ENCODE peak calls at places on chromosomes 5 and 9, in five cellular contexts. T, G, C, B and E are unnamed samples.
A peak's percentile ranks its signal among the peaks of the same experiment; 100 is the strongest.

GRCh38 chr5:337565-338130 is 16.1 kb downstream of the AHRR start:
- DNase-seq in T (no peak), G (no peak), C (peak; percentile 33), B (no peak), E (no peak)

GRCh38 chr5:31563216-31563615 is 31.1 kb downstream of the C5orf22 start:
- DNase-seq in T (no peak), G (no peak), C (no peak), B (no peak), E (no peak)

GRCh38 chr9:79264511-79265448 is 307.0 kb upstream of the TLE4 start:
- DNase-seq in T (peak; percentile 68), G (no peak), C (no peak), B (no peak), E (no peak)

GRCh38 chr9:14205463-14205862 is 108.5 kb downstream of the NFIB start:
- DNase-seq in T (no peak), G (no peak), C (no peak), B (no peak), E (peak; percentile 88)

GRCh38 chr9:38713426-38713825 is 6.5 kb downstream of the FAM240B start:
- DNase-seq in T (no peak), G (no peak), C (no peak), B (no peak), E (no peak)

GRCh38 chr9:123326662-123327093 is 29.3 kb upstream of the CRB2 start:
- DNase-seq in T (no peak), G (no peak), C (no peak), B (no peak), E (peak; percentile 37)

GRCh38 chr9:4489919-4490704 is at the start of gene SLC1A1:
- DNase-seq in T (peak; percentile 93), G (no peak), C (peak; percentile 85), B (peak; percentile 77), E (peak; percentile 55)

GRCh38 chr9:87656485-87656884 is 69.4 kb upstream of the CTSL start:
- DNase-seq in T (no peak), G (no peak), C (no peak), B (no peak), E (no peak)

GRCh38 chr9:85377751-85378289 is 363.9 kb downstream of the AGTPBP1 start:
- DNase-seq in T (peak; percentile 50), G (no peak), C (peak; percentile 63), B (no peak), E (no peak)

GRCh38 chr9:121271368-121272351 is 3.7 kb downstream of the GSN start:
- DNase-seq in T (no peak), G (no peak), C (no peak), B (peak; percentile 75), E (peak; percentile 26)

GRCh38 chr5:21168557-21168956 is 1180.6 kb upstream of the CDH18 start:
- DNase-seq in T (no peak), G (no peak), C (no peak), B (no peak), E (no peak)

GRCh38 chr5:57695179-57695578 is 212.6 kb upstream of the ACTBL2 start:
- DNase-seq in T (no peak), G (no peak), C (no peak), B (no peak), E (no peak)

GRCh38 chr9:129183495-129184308 is 5.6 kb upstream of the IER5L start:
- DNase-seq in T (no peak), G (no peak), C (peak; percentile 46), B (no peak), E (no peak)

GRCh38 chr9:129178983-129179382 is 922 bp upstream of the IER5L start:
- DNase-seq in T (no peak), G (no peak), C (no peak), B (no peak), E (no peak)

GRCh38 chr9:129182625-129183494 is 4.8 kb upstream of the IER5L start:
- DNase-seq in T (no peak), G (no peak), C (peak; percentile 65), B (no peak), E (peak; percentile 36)

GRCh38 chr9:129182122-129182521 is 4.1 kb upstream of the IER5L start:
- DNase-seq in T (no peak), G (no peak), C (no peak), B (no peak), E (no peak)

DNA sequence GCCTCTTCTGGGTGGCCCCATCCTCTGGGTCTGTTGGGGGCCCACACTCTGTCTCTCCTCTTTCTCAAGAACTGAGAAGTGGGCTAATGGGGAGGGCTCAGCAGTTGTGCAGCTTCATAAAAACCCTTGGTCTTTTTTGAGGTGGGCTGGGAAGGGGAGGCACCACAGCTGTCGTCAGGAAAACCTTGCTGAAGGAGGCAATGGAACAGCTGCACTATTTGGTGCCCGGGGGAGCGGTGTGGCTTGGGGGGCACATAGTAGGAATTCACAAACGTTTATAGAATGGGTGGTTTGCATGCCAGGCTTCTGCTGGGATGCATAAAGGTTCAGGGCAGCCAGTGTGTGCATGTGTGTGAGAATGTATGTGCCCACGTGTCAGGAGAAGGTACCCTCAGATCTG is 3.2 kb upstream of the IER5L start:
- DNase-seq in T (no peak), G (no peak), C (no peak), B (no peak), E (no peak)
- H3K27me3 ChIP-seq in T (no peaks in the 10 kb centered on the region), G (no peaks in the 10 kb centered on the region), C (no peaks in the 10 kb centered on the region), B (no peaks in the 10 kb centered on the region), E (no peaks in the 10 kb centered on the region)

GRCh38 chr9:133612816-133613215 is 3.6 kb upstream of the FAM163B start:
- DNase-seq in T (no peak), G (no peak), C (no peak), B (no peak), E (no peak)

GRCh38 chr9:133613396-133613795 is 4.2 kb upstream of the FAM163B start:
- DNase-seq in T (no peak), G (no peak), C (no peak), B (no peak), E (no peak)

GRCh38 chr9:133614678-133615077 is 5.5 kb upstream of the FAM163B start:
- DNase-seq in T (no peak), G (no peak), C (no peak), B (no peak), E (no peak)

GRCh38 chr9:133615101-133615896 is 6.1 kb upstream of the FAM163B start:
- DNase-seq in T (no peak), G (no peak), C (peak; percentile 74), B (no peak), E (no peak)

GRCh38 chr9:133614056-133614455 is 4.9 kb upstream of the FAM163B start:
- DNase-seq in T (no peak), G (no peak), C (no peak), B (no peak), E (no peak)
- H3K27me3 ChIP-seq in T (peaks cover 98% of the 10 kb centered on the region), G (no peaks in the 10 kb centered on the region), C (peaks cover 6% of the 10 kb centered on the region), B (peaks cover 87% of the 10 kb centered on the region), E (peaks cover 72% of the 10 kb centered on the region)

GRCh38 chr9:130265431-130266235 is at the start of gene HMCN2:
- DNase-seq in T (no peak), G (no peak), C (peak; percentile 87), B (no peak), E (peak; percentile 17)

GRCh38 chr9:130267930-130268329 is 2.4 kb downstream of the HMCN2 start:
- DNase-seq in T (no peak), G (no peak), C (no peak), B (no peak), E (no peak)

GRCh38 chr9:130271473-130271872 is 5.9 kb downstream of the HMCN2 start:
- DNase-seq in T (no peak), G (no peak), C (no peak), B (no peak), E (no peak)

GRCh38 chr9:130266236-130267098 is 907 bp downstream of the HMCN2 start:
- DNase-seq in T (no peak), G (no peak), C (no peak), B (no peak), E (no peak)

GRCh38 chr9:130268521-130269131 is 3.1 kb downstream of the HMCN2 start:
- DNase-seq in T (no peak), G (no peak), C (peak; percentile 62), B (no peak), E (no peak)
- H3K27me3 ChIP-seq in T (peaks cover 15% of the 10 kb centered on the region), G (peaks cover 12% of the 10 kb centered on the region), C (peaks cover 36% of the 10 kb centered on the region), B (peaks cover 33% of the 10 kb centered on the region), E (peaks cover 14% of the 10 kb centered on the region)

GRCh38 chr5:172463031-172463430 is 8.7 kb upstream of the SH3PXD2B start:
- DNase-seq in T (no peak), G (no peak), C (no peak), B (no peak), E (no peak)
- H3K27me3 ChIP-seq in T (no peaks in the 10 kb centered on the region), G (no peaks in the 10 kb centered on the region), C (no peaks in the 10 kb centered on the region), B (no peaks in the 10 kb centered on the region), E (no peaks in the 10 kb centered on the region)

GRCh38 chr9:136190237-136190601 is 14.7 kb downstream of the LHX3 start:
- DNase-seq in T (no peak), G (no peak), C (no peak), B (no peak), E (no peak)
- H3K27me3 ChIP-seq in T (peaks cover 100% of the 10 kb centered on the region), G (no peaks in the 10 kb centered on the region), C (peaks cover 91% of the 10 kb centered on the region), B (peaks cover 92% of the 10 kb centered on the region), E (peaks cover 29% of the 10 kb centered on the region)

DNA sequence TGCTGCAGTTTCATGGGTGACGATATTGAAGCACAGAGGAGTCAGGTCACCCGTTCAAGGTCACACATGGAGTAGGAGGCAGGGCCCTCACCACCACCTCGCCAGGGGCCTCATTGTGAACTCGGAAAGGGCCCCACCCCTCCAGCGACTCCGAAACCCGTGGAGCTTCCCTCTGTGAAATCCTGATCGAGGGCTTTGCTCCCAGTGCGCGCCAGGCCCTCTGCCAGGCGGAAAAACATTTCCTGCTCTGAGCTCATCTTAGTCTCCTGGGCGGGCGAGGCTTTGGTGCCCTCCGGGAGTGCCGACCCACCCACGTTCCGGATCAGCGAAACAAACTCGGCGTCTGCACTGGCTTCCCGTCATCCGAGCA is 75.0 kb upstream of the FCN1 start:
- DNase-seq in T (no peak), G (no peak), C (no peak), B (no peak), E (peak; percentile 77)
- H3K27me3 ChIP-seq in T (peaks cover 33% of the 10 kb centered on the region), G (no peaks in the 10 kb centered on the region), C (no peaks in the 10 kb centered on the region), B (no peaks in the 10 kb centered on the region), E (no peaks in the 10 kb centered on the region)